ENCODE peak calls at places on chromosomes 2 and 18, in ten cellular contexts. T is right atrium auricular region; V is CD8-positive, alpha-beta memory T cell; J is tibial artery; D is uterus; R is IMR-90; Z is MG63; N is spleen; X is activated CD4-positive, alpha-beta T cell treated with anti-CD3 and anti-CD28 coated beads, Interleukin-2, amount 50 U/mL, for 48 hours; S is GM19239. I is an unnamed sample.

GRCh38 chr18:47204908-47205522 is 28.9 kb upstream of the IER3IP1 start:
- DNase-seq in T (no peak), V (peak; percentile 25), J (no peak), D (no peak), R (peak; percentile 27), Z (no peak), N (no peak), X (peak; percentile 29), S (peak; percentile 18), I (no peak)

GRCh38 chr2:191318729-191319078 is 73.5 kb downstream of the MYO1B start:
- DNase-seq in T (no peak), V (no peak), J (no peak), D (no peak), R (peak; percentile 85), Z (peak; percentile 59), N (no peak), X (no peak), S (no peak), I (no peak)

GRCh38 chr2:230050151-230050550 is 18.6 kb downstream of the SLC16A14 start:
- DNase-seq in T (no peak), V (no peak), J (no peak), D (no peak), R (no peak), Z (no peak), N (no peak), X (no peak), S (no peak), I (no peak)

GRCh38 chr2:141055526-141055925 is 1075.3 kb downstream of the LRP1B start:
- DNase-seq in T (no peak), V (no peak), J (no peak), D (no peak), R (peak; percentile 84), Z (peak; percentile 38), N (no peak), X (no peak), S (no peak), I (no peak)

GRCh38 chr2:219213026-219213415 is 5.7 kb downstream of the ABCB6 start:
- DNase-seq in T (no peak), V (no peak), J (no peak), D (no peak), R (no peak), Z (no peak), N (no peak), X (no peak), S (no peak), I (no peak)

GRCh38 chr2:234989183-234989701 is 37.4 kb downstream of the SH3BP4 start:
- DNase-seq in T (peak; percentile 84), V (no peak), J (peak; percentile 98), D (peak; percentile 62), R (no peak), Z (peak; percentile 97), N (no peak), X (no peak), S (no peak), I (no peak)

GRCh38 chr18:45049548-45050307 is 369.0 kb downstream of the SETBP1 start:
- DNase-seq in T (no peak), V (no peak), J (no peak), D (no peak), R (no peak), Z (no peak), N (no peak), X (no peak), S (no peak), I (no peak)

GRCh38 chr2:241739651-241740050 is 5.2 kb downstream of the D2HGDH start:
- DNase-seq in T (no peak), V (no peak), J (no peak), D (no peak), R (peak; percentile 86), Z (peak; percentile 21), N (no peak), X (peak; percentile 73), S (no peak), I (no peak)

GRCh38 chr2:76599732-76600368 is 889.1 kb upstream of the GCFC2 start:
- DNase-seq in T (no peak), V (no peak), J (no peak), D (no peak), R (peak; percentile 67), Z (peak; percentile 59), N (peak; percentile 32), X (no peak), S (peak; percentile 14), I (peak; percentile 80)

GRCh38 chr2:134460583-134460998 is 206.7 kb downstream of the MGAT5 start:
- DNase-seq in T (no peak), V (peak; percentile 11), J (peak; percentile 61), D (no peak), R (peak; percentile 47), Z (peak; percentile 26), N (peak; percentile 83), X (peak; percentile 33), S (peak; percentile 52), I (no peak)

GRCh38 chr2:105977212-105977611 is 216.9 kb downstream of the UXS1 start:
- DNase-seq in T (no peak), V (no peak), J (no peak), D (no peak), R (peak; percentile 86), Z (peak; percentile 45), N (no peak), X (peak; percentile 10), S (no peak), I (no peak)

I was measured in SK-N-MC.